ENCODE peak calls at places on chromosomes 12 and 14, in six cellular contexts. Y, S, U, A, T and H are unnamed samples.

GRCh38 chr14:52189330-52189729 is 78.2 kb upstream of the PTGDR start:
- DNase-seq in Y (no peak), S (no peak), U (no peak), A (no peak), T (no peak), H (no peak)

GRCh38 chr12:119012179-119012578 is 30.8 kb downstream of the SRRM4 start:
- DNase-seq in Y (no peak), S (no peak), U (no peak), A (no peak), T (no peak), H (no peak)

GRCh38 chr12:66665416-66665815 is 13.5 kb downstream of the GRIP1 start:
- DNase-seq in Y (no peak), S (no peak), U (no peak), A (no peak), T (no peak), H (no peak)

GRCh38 chr12:79236920-79237319 is 372.3 kb downstream of the SYT1 start:
- DNase-seq in Y (no peak), S (no peak), U (no peak), A (no peak), T (no peak), H (no peak)

GRCh38 chr14:94904636-94905035 is 134.7 kb upstream of the GSC start:
- DNase-seq in Y (peak), S (no peak), U (no peak), A (no peak), T (no peak), H (no peak)

GRCh38 chr12:124809878-124810277 is 53.8 kb downstream of the SCARB1 start:
- DNase-seq in Y (no peak), S (no peak), U (no peak), A (no peak), T (no peak), H (no peak)

GRCh38 chr12:27296674-27297073 is 36.0 kb upstream of the BMAL2 start:
- DNase-seq in Y (no peak), S (no peak), U (no peak), A (no peak), T (no peak), H (no peak)

GRCh38 chr14:95389471-95390011 is 69.8 kb upstream of the CLMN start:
- DNase-seq in Y (peak), S (no peak), U (no peak), A (no peak), T (no peak), H (no peak)

GRCh38 chr14:93051600-93052546 is 63.9 kb downstream of the ITPK1 start:
- DNase-seq in Y (no peak), S (no peak), U (no peak), A (no peak), T (no peak), H (no peak)

GRCh38 chr14:68820999-68821683 is 28.3 kb upstream of the ZFP36L1 start:
- DNase-seq in Y (no peak), S (peak), U (no peak), A (no peak), T (no peak), H (no peak)

GRCh38 chr14:68549057-68549421 is 243.8 kb downstream of the ZFP36L1 start:
- DNase-seq in Y (peak), S (no peak), U (no peak), A (peak), T (no peak), H (no peak)

GRCh38 chr12:22318122-22318737 is 16.3 kb downstream of the ST8SIA1 start:
- DNase-seq in Y (peak), S (no peak), U (no peak), A (no peak), T (no peak), H (no peak)

GRCh38 chr12:62268956-62269355 is 8.8 kb downstream of the USP15 start:
- DNase-seq in Y (peak), S (no peak), U (no peak), A (no peak), T (no peak), H (no peak)

GRCh38 chr12:15584366-15585041 is 204.7 kb downstream of the EPS8 start:
- DNase-seq in Y (peak), S (peak), U (peak), A (peak), T (no peak), H (no peak)

GRCh38 chr14:55097894-55098560 is 31.0 kb upstream of the LGALS3 start:
- DNase-seq in Y (no peak), S (no peak), U (peak), A (no peak), T (peak), H (no peak)

GRCh38 chr14:71600309-71600708 is 331.9 kb upstream of the RGS6 start:
- DNase-seq in Y (no peak), S (no peak), U (no peak), A (no peak), T (no peak), H (no peak)

GRCh38 chr12:124466200-124467128 is 100.9 kb downstream of the NCOR2 start:
- DNase-seq in Y (peak), S (no peak), U (no peak), A (no peak), T (peak), H (no peak)

GRCh38 chr12:92030618-92031017 is 115.0 kb downstream of the BTG1 start:
- DNase-seq in Y (peak), S (no peak), U (no peak), A (no peak), T (peak), H (no peak)

GRCh38 chr12:49198431-49199155 is 9.7 kb upstream of the TUBA1A start:
- DNase-seq in Y (peak), S (peak), U (no peak), A (no peak), T (no peak), H (no peak)

GRCh38 chr12:54028324-54029201 is at the start of gene HOXC6:
- DNase-seq in Y (no peak), S (peak), U (peak), A (no peak), T (no peak), H (no peak)

GRCh38 chr14:100305446-100306255 is 593 bp downstream of the SLC25A29 start:
- DNase-seq in Y (no peak), S (peak), U (peak), A (no peak), T (peak), H (peak)

GRCh38 chr12:50218386-50218785 is 51.2 kb upstream of the CERS5 start:
- DNase-seq in Y (no peak), S (no peak), U (no peak), A (peak), T (no peak), H (no peak)

GRCh38 chr12:89461190-89461589 is 63.4 kb downstream of the GALNT4 start:
- DNase-seq in Y (peak), S (no peak), U (no peak), A (no peak), T (no peak), H (no peak)

GRCh38 chr12:19058235-19059021 is 71.1 kb upstream of the PLEKHA5 start:
- DNase-seq in Y (peak), S (peak), U (no peak), A (no peak), T (no peak), H (no peak)

DNA sequence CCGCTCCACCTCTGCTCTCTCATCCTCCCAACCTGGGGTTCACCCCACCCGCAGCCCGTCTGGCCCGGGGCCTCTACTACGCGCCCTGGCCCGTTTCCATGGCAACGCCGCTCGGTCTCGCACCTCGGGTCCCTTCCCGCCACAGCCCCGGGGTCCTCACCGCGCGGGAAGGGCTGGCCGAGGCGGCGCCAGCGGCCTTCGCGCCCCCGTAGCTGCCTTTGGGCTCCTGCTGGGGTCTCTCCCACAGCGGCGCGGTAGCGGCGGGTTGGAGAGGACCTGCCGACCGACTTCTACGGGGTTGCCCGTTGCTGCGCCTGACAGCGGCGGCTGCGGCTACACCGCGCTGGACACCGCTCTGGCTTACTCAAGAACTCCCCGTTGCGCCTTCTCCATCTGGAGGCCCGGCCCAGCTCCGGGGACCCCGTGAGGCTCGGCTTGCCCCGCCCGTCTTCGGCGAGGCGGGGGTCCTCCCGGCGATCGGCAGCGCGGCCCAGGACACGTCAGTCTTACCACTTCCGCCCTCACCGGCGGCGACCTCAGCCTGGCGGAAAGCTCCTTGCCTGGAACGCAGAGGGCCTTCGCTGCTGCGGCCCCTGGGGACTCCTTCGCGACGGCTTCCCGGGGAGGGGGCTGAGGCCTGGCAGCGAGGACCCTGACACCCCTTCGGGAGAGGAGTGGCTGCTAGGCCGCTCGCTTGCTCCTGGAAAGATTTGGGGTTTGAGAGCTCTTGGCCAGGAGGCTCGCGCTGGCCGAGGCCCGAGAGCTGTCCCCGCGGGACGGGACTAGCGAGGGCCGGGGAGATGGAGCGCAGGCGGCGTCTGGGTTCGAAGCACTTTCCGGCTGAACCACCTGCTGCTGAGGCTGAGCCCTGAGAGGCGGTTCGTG is at the start of gene TM9SF1:
- DNase-seq in Y (peak), S (peak), U (peak), A (peak), T (peak), H (peak)
- TF ChIP-seq CTCF in Y (no peak), S (no peak), U (no peak), A (no peak), T (no peak), H (no peak)

GRCh38 chr14:25406818-25407217 is 356.9 kb upstream of the STXBP6 start:
- DNase-seq in Y (peak), S (no peak), U (peak), A (no peak), T (peak), H (no peak)

GRCh38 chr14:25413058-25413457 is 363.1 kb upstream of the STXBP6 start:
- DNase-seq in Y (no peak), S (no peak), U (no peak), A (no peak), T (no peak), H (no peak)

DNA sequence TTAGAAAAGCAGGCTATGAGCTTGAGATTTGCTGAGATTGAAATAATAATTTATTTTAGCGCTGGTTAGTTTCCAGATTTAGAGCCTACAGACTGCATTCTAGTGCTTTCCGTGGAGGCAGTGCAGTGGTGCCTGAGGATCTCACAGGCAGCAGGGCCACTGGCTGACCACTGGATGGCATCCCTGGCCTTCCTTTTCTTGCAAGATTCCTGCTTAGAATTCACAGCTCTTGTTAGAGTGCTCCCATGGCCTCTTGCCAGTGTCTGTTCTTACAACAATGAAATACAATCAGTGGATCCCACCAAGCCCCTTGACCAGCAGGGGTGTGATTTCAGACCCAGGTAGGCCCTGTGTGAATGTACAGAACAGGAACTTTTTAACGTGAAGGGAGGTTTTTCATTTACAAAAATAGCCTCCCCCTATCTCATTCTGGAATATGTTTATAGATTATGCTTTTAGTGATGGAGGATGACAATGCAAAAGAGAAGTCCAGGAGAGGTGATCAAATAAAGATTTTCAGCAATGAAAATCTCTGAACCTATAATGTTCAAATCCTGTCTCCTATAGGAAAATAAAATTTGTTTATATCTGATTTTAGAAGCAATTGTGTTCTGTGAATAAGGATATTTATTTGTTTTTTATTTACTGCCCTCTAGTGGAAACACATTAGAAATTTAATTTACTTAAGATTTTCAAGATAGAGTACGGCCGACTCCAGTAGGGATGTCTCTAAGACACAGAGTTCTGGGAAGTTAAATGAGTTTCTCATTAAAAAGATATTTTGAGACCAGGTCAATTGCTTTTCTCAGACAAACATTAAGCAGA is 362.2 kb upstream of the STXBP6 start:
- DNase-seq in Y (peak), S (no peak), U (peak), A (no peak), T (no peak), H (no peak)
- TF ChIP-seq CTCF in Y (peak), S (peak), U (peak), A (peak), T (no peak), H (peak)

GRCh38 chr12:30755395-30755762 is 628 bp upstream of the CAPRIN2 start:
- DNase-seq in Y (no peak), S (no peak), U (no peak), A (no peak), T (no peak), H (no peak)

GRCh38 chr12:30756074-30756473 is 1.3 kb upstream of the CAPRIN2 start:
- DNase-seq in Y (no peak), S (no peak), U (peak), A (no peak), T (no peak), H (no peak)

GRCh38 chr12:30754383-30754749 is 385 bp downstream of the CAPRIN2 start:
- DNase-seq in Y (no peak), S (no peak), U (no peak), A (no peak), T (no peak), H (no peak)

GRCh38 chr12:30753761-30754382 is 879 bp downstream of the CAPRIN2 start:
- DNase-seq in Y (peak), S (peak), U (peak), A (no peak), T (no peak), H (no peak)

GRCh38 chr12:30754750-30755394 is at the start of gene CAPRIN2:
- DNase-seq in Y (peak), S (peak), U (peak), A (peak), T (peak), H (peak)
- TF ChIP-seq CTCF in Y (no peak), S (peak), U (peak), A (peak), T (peak), H (peak)

DNA sequence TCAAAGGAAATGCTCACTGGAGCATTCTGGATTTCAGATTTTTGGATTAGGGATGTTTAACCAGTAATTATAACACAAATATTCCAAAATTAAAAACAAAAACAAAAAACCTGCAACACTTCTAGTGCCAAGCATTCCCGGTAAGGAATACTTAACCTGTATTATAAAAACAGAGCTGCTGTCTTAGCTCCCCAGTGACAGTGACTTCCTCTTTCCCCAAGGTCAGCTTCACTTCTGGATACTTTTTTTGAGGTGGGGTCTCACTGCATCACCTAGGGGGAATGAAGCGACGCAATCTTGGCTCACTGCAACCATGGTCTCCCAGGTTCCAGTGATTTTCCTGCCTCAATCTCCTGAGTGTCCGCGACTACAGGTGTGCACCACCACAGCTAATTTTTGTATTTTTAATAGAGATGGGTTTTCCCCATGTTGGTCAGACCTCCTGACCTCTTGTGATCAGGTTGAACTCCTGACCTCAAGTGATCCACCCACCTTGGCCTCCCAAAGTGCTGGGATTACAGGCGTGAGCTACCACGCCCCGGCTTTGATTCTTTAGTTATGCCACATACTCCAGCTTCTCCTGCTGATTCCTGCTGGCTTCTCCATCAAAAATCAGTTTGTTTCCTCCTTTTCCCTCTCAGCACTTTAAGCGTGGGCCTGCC is 15.9 kb downstream of the PPP1CC start:
- DNase-seq in Y (no peak), S (no peak), U (no peak), A (no peak), T (no peak), H (no peak)
- TF ChIP-seq CTCF in Y (no peak), S (no peak), U (no peak), A (no peak), T (no peak), H (no peak)

GRCh38 chr12:68235576-68235975 is 10.0 kb upstream of the IL26 start:
- DNase-seq in Y (no peak), S (no peak), U (no peak), A (no peak), T (no peak), H (no peak)

GRCh38 chr12:68236421-68237059 is 10.9 kb upstream of the IL26 start:
- DNase-seq in Y (no peak), S (no peak), U (peak), A (no peak), T (no peak), H (no peak)

GRCh38 chr12:68237523-68238070 is 12.0 kb upstream of the IL26 start:
- DNase-seq in Y (no peak), S (no peak), U (no peak), A (no peak), T (no peak), H (no peak)

GRCh38 chr12:68239309-68239708 is 13.7 kb upstream of the IL26 start:
- DNase-seq in Y (no peak), S (no peak), U (no peak), A (no peak), T (no peak), H (no peak)

DNA sequence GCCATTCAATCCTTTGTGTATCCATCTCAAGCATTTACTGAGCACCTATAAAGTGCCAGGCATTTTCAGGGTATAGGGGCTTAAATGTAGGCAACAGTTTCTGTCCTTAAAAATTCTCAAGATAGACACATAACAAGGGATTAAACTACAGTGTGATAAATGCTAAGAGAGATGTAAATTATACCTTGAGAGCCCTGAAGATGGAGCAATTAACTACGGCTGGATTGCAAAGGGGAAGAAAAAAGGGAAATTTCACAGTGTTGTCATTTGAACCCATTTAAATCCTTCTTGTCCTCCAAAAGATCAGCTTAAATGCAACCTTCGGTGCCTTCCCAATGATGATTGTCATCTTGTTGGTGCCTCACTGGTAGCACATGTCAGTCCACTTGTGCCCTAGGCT is 11.5 kb upstream of the IL26 start:
- DNase-seq in Y (no peak), S (no peak), U (no peak), A (no peak), T (no peak), H (no peak)
- TF ChIP-seq CTCF in Y (peak), S (peak), U (no peak), A (peak), T (no peak), H (no peak)

GRCh38 chr14:58401587-58401986 is 5.9 kb downstream of the TOMM20L start:
- DNase-seq in Y (no peak), S (no peak), U (no peak), A (no peak), T (no peak), H (no peak)
- TF ChIP-seq CTCF in Y (no peak), S (no peak), U (no peak), A (peak), T (no peak), H (no peak)

GRCh38 chr14:24978862-24979724 is 70.9 kb downstream of the STXBP6 start:
- DNase-seq in Y (no peak), S (no peak), U (peak), A (no peak), T (no peak), H (no peak)
- TF ChIP-seq CTCF in Y (no peak), S (no peak), U (no peak), A (no peak), T (no peak), H (no peak)